ENCODE peak calls at places on chromosomes 16 and 17, in eight cellular contexts. K, B, G, L, U, Q, Y and T are unnamed samples.

GRCh38 chr16:54397190-54397835 is 110.7 kb upstream of the IRX3 start:
- DNase-seq in K (peak; percentile 21), B (no peak), G (no peak), L (no peak), U (no peak), Q (no peak), Y (no peak), T (no peak)

GRCh38 chr16:31869511-31870201 is 4.0 kb upstream of the ZNF267 start:
- DNase-seq in K (peak; percentile 91), B (peak; percentile 48), G (peak; percentile 85), L (no peak), U (peak; percentile 90), Q (peak; percentile 65), Y (no peak), T (peak; percentile 82)

GRCh38 chr16:64375386-64375980 is 746.4 kb downstream of the CDH11 start:
- DNase-seq in K (no peak), B (no peak), G (no peak), L (no peak), U (no peak), Q (no peak), Y (no peak), T (no peak)

GRCh38 chr17:12627776-12628491 is 37.8 kb upstream of the MYOCD start:
- DNase-seq in K (peak; percentile 61), B (no peak), G (no peak), L (no peak), U (no peak), Q (no peak), Y (no peak), T (no peak)

GRCh38 chr16:50467943-50468748 is 80.0 kb upstream of the NKD1 start:
- DNase-seq in K (no peak), B (no peak), G (no peak), L (no peak), U (peak; percentile 23), Q (no peak), Y (peak; percentile 54), T (no peak)

GRCh38 chr16:1981398-1981836 is at the start of gene NOXO1:
- DNase-seq in K (no peak), B (no peak), G (peak; percentile 44), L (peak; percentile 84), U (no peak), Q (no peak), Y (no peak), T (no peak)

GRCh38 chr17:45227101-45227591 is 5.5 kb downstream of the FMNL1 start:
- DNase-seq in K (peak; percentile 29), B (no peak), G (peak; percentile 54), L (peak; percentile 67), U (no peak), Q (no peak), Y (no peak), T (no peak)

GRCh38 chr16:4147236-4147635 is 31.0 kb upstream of the ADCY9 start:
- DNase-seq in K (no peak), B (no peak), G (no peak), L (no peak), U (no peak), Q (no peak), Y (no peak), T (no peak)

GRCh38 chr17:41773731-41774193 is 12.7 kb downstream of the JUP start:
- DNase-seq in K (no peak), B (no peak), G (no peak), L (no peak), U (no peak), Q (no peak), Y (no peak), T (no peak)